ENCODE peak calls at places on chromosomes 16 and 17, in nine cellular contexts. K, D, Y, Z, O, T, L, Q and U are unnamed samples.

GRCh38 chr16:70573451-70574121 is 50.0 kb downstream of the SF3B3 start:
- DNase-seq in K (no peak), D (no peak), Y (no peak), Z (no peak), O (no peak), T (peak; percentile 74), L (no peak), Q (no peak), U (no peak)

GRCh38 chr16:66152841-66153525 is 213.5 kb upstream of the CDH5 start:
- DNase-seq in K (no peak), D (no peak), Y (no peak), Z (no peak), O (no peak), T (peak; percentile 72), L (no peak), Q (no peak), U (no peak)

GRCh38 chr17:45230787-45231480 is 9.2 kb downstream of the FMNL1 start:
- DNase-seq in K (no peak), D (peak; percentile 73), Y (no peak), Z (no peak), O (no peak), T (no peak), L (no peak), Q (no peak), U (no peak)

GRCh38 chr16:66824006-66824405 is 6.8 kb downstream of the NAE1 start:
- DNase-seq in K (no peak), D (no peak), Y (no peak), Z (no peak), O (no peak), T (peak; percentile 4), L (no peak), Q (no peak), U (no peak)

GRCh38 chr17:71970312-71970711 is 150.5 kb upstream of the SOX9 start:
- DNase-seq in K (no peak), D (peak; percentile 77), Y (no peak), Z (no peak), O (no peak), T (no peak), L (peak; percentile 68), Q (no peak), U (no peak)

GRCh38 chr16:27110524-27110896 is 43.8 kb downstream of the C16orf82 start:
- DNase-seq in K (no peak), D (no peak), Y (no peak), Z (no peak), O (no peak), T (no peak), L (no peak), Q (no peak), U (no peak)

GRCh38 chr17:76727745-76728456 is 1.3 kb downstream of the METTL23 start:
- DNase-seq in K (peak; percentile 74), D (no peak), Y (no peak), Z (no peak), O (no peak), T (no peak), L (no peak), Q (no peak), U (no peak)

GRCh38 chr17:74566132-74566753 is 1.1 kb downstream of the CD300H start:
- DNase-seq in K (peak; percentile 61), D (peak; percentile 82), Y (no peak), Z (no peak), O (peak; percentile 4), T (no peak), L (peak; percentile 31), Q (no peak), U (no peak)

GRCh38 chr17:58630883-58631522 is 60.8 kb downstream of the TEX14 start:
- DNase-seq in K (no peak), D (peak; percentile 95), Y (peak; percentile 16), Z (no peak), O (peak; percentile 33), T (no peak), L (no peak), Q (peak; percentile 13), U (peak; percentile 33)

GRCh38 chr16:11242658-11243057 is 13.3 kb downstream of the SOCS1 start:
- DNase-seq in K (no peak), D (no peak), Y (no peak), Z (no peak), O (no peak), T (no peak), L (no peak), Q (no peak), U (no peak)

GRCh38 chr17:75723201-75723930 is 2.1 kb downstream of the ITGB4 start:
- DNase-seq in K (no peak), D (peak; percentile 94), Y (no peak), Z (peak; percentile 30), O (no peak), T (no peak), L (peak; percentile 36), Q (no peak), U (no peak)